ENCODE peak calls at places on chromosomes 12 and 14, in five cellular contexts. T is central memory CD4-positive, alpha-beta T cell; C is activated T-cell treated with anti-CD3 and anti-CD28 coated beads, Interleukin-2, amount 50 U/mL, for 72 hours; V is GM12892; Q is naive thymus-derived CD4-positive, alpha-beta T cell. Y is an unnamed sample.

GRCh38 chr14:75804570-75805275 is 143.7 kb downstream of the TTLL5 start:
- DNase-seq in T (no peak), V (no peak), C (no peak), Q (no peak), Y (no peak)

GRCh38 chr12:6768385-6769002 is 2.3 kb downstream of the PTMS start:
- DNase-seq in Q (no peak), C (no peak), V (no peak), T (no peak), Y (no peak)

GRCh38 chr12:64691793-64692583 is 67.2 kb downstream of the GNS start:
- DNase-seq in C (no peak), V (no peak), T (no peak), Q (no peak), Y (no peak)

GRCh38 chr14:22380511-22381455 is 208.2 kb downstream of the DAD1 start:
- DNase-seq in T (no peak), C (no peak), V (no peak), Q (no peak), Y (no peak)

GRCh38 chr14:96192049-96192448 is 12.6 kb upstream of the BDKRB2 start:
- DNase-seq in V (no peak), C (no peak), T (no peak), Q (no peak), Y (no peak)

GRCh38 chr14:105158804-105159203 is 9.8 kb downstream of the JAG2 start:
- DNase-seq in Q (no peak), C (no peak), T (no peak), V (no peak), Y (no peak)

GRCh38 chr14:76827696-76828301 is 1.6 kb downstream of the LRRC74A start:
- DNase-seq in V (no peak), Q (no peak), T (no peak), C (no peak), Y (no peak)

GRCh38 chr12:66804555-66804954 is 125.7 kb upstream of the GRIP1 start:
- DNase-seq in T (no peak), V (no peak), Q (no peak), C (no peak), Y (peak; percentile 49)

GRCh38 chr12:6620137-6620884 is 13.1 kb upstream of the CHD4 start:
- DNase-seq in V (no peak), Q (peak; percentile 63), T (peak; percentile 41), C (peak; percentile 71), Y (no peak)

GRCh38 chr12:92854344-92854743 is 74.8 kb downstream of the EEA1 start:
- DNase-seq in C (no peak), T (no peak), Q (no peak), V (no peak), Y (no peak)

GRCh38 chr12:72296389-72296788 is 24.2 kb downstream of the TRHDE start:
- DNase-seq in C (no peak), Q (no peak), T (no peak), V (no peak), Y (no peak)

GRCh38 chr12:31562594-31563328 is 28.2 kb downstream of the DENND5B start:
- DNase-seq in T (no peak), C (no peak), Q (no peak), V (no peak), Y (no peak)